ENCODE peak calls at places on chromosomes 3 and 15, in five cellular contexts. C is effector memory CD4-positive, alpha-beta T cell; X is SJCRH30; L is GM12865; B is fibroblast of pulmonary artery. N is an unnamed sample.

GRCh38 chr3:94092080-94092479 is 29.2 kb downstream of the NSUN3 start:
- DNase-seq in C (no peak), X (no peak), L (no peak), B (no peak), N (no peak)

GRCh38 chr3:55309336-55309735 is 177.8 kb downstream of the WNT5A start:
- DNase-seq in C (no peak), X (no peak), L (no peak), B (no peak), N (no peak)

GRCh38 chr3:101310580-101311375 is 9.6 kb downstream of the IMPG2 start:
- DNase-seq in C (no peak), X (no peak), L (no peak), B (peak; percentile 36), N (no peak)

GRCh38 chr15:42165081-42165480 is 8.6 kb upstream of the PLA2G4F start:
- DNase-seq in C (no peak), X (no peak), L (no peak), B (peak; percentile 15), N (no peak)

GRCh38 chr3:110881069-110881468 is 190.5 kb upstream of the NECTIN3 start:
- DNase-seq in C (no peak), X (peak; percentile 60), L (peak; percentile 47), B (peak; percentile 68), N (no peak)

GRCh38 chr3:3170998-3171397 is 8.5 kb downstream of the CRBN start:
- DNase-seq in C (no peak), X (peak; percentile 33), L (peak; percentile 42), B (peak; percentile 57), N (no peak)

GRCh38 chr3:195119461-195120198 is 151.3 kb downstream of the XXYLT1 start:
- DNase-seq in C (no peak), X (peak; percentile 62), L (no peak), B (peak; percentile 95), N (no peak)

GRCh38 chr3:14523792-14524191 is 16.4 kb downstream of the GRIP2 start:
- DNase-seq in C (no peak), X (no peak), L (no peak), B (no peak), N (no peak)

GRCh38 chr3:114144909-114145688 is 33.8 kb downstream of the DRD3 start:
- DNase-seq in C (no peak), X (peak; percentile 44), L (peak; percentile 28), B (peak; percentile 93), N (no peak)

GRCh38 chr3:60140160-60140559 is 1090.3 kb upstream of the CFAP20DC start:
- DNase-seq in C (no peak), X (no peak), L (peak; percentile 4), B (no peak), N (no peak)

GRCh38 chr3:51539291-51539891 is 872 bp downstream of the RAD54L2 start:
- DNase-seq in C (no peak), X (peak; percentile 35), L (peak; percentile 28), B (peak; percentile 55), N (no peak)

GRCh38 chr3:107790612-107791011 is 267.9 kb downstream of the BBX start:
- DNase-seq in C (no peak), X (no peak), L (no peak), B (no peak), N (no peak)

GRCh38 chr15:67863442-67863987 is 23.7 kb upstream of the RNU6-1 start:
- DNase-seq in C (peak; percentile 30), X (peak; percentile 88), L (peak; percentile 90), B (peak; percentile 79), N (peak; percentile 12)

GRCh38 chr3:165194477-165195135 is 1.6 kb downstream of the SLITRK3 start:
- DNase-seq in C (no peak), X (no peak), L (no peak), B (no peak), N (no peak)

GRCh38 chr3:16441306-16441898 is 72.1 kb downstream of the RFTN1 start:
- DNase-seq in C (no peak), X (peak; percentile 38), L (no peak), B (no peak), N (no peak)
- H3K4me3 ChIP-seq in C (no peak overlapping the region), X (no peak overlapping the region), L (no peak overlapping the region), B (no peak overlapping the region), N (no peak overlapping the region)

GRCh38 chr3:188978772-188979171 is 193.0 kb upstream of the TPRG1 start:
- DNase-seq in C (no peak), X (no peak), L (no peak), B (peak; percentile 42), N (no peak)

GRCh38 chr3:188979236-188979635 is 192.5 kb upstream of the TPRG1 start:
- DNase-seq in C (no peak), X (no peak), L (no peak), B (no peak), N (no peak)

GRCh38 chr3:188975612-188976314 is 196.0 kb upstream of the TPRG1 start:
- DNase-seq in C (no peak), X (no peak), L (no peak), B (no peak), N (no peak)

GRCh38 chr3:188974856-188975611 is 196.7 kb upstream of the TPRG1 start:
- DNase-seq in C (no peak), X (no peak), L (peak; percentile 43), B (no peak), N (no peak)

DNA sequence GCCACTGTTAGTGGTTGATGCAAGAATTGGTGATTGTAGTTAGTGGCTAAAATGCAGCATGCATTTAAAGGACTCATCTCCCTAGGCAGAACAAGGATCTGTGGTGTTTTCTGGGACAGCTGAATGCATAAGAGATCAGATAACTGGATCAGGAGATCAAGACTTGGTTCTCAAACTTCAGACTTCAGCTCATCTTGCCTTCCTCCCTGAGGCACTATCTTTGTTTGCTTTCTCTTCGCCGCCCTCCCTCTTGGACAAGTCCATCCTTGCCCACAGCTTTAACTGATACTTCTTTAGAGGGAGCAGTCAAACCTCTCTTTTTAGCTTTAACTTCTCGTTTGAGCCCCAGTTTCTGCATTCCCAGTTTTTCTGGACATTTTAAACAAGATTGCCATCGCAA is 195.4 kb upstream of the TPRG1 start:
- DNase-seq in C (no peak), X (no peak), L (no peak), B (no peak), N (no peak)
- H3K4me3 ChIP-seq in C (no peak overlapping the region), X (no peak overlapping the region), L (no peak overlapping the region), B (no peak overlapping the region), N (peak overlapping the region; percentile 34)

GRCh38 chr3:50257990-50258389 is 11.0 kb upstream of the SEMA3B start:
- DNase-seq in C (no peak), X (no peak), L (no peak), B (no peak), N (no peak)

GRCh38 chr3:50258979-50259378 is 10.0 kb upstream of the SEMA3B start:
- DNase-seq in C (no peak), X (peak; percentile 46), L (no peak), B (no peak), N (no peak)

GRCh38 chr3:50260942-50261441 is 8.0 kb upstream of the SEMA3B start:
- DNase-seq in C (no peak), X (peak; percentile 66), L (no peak), B (no peak), N (no peak)

GRCh38 chr3:50260027-50260941 is 8.7 kb upstream of the SEMA3B start:
- DNase-seq in C (peak; percentile 70), X (peak; percentile 95), L (peak; percentile 90), B (peak; percentile 91), N (peak; percentile 48)

DNA sequence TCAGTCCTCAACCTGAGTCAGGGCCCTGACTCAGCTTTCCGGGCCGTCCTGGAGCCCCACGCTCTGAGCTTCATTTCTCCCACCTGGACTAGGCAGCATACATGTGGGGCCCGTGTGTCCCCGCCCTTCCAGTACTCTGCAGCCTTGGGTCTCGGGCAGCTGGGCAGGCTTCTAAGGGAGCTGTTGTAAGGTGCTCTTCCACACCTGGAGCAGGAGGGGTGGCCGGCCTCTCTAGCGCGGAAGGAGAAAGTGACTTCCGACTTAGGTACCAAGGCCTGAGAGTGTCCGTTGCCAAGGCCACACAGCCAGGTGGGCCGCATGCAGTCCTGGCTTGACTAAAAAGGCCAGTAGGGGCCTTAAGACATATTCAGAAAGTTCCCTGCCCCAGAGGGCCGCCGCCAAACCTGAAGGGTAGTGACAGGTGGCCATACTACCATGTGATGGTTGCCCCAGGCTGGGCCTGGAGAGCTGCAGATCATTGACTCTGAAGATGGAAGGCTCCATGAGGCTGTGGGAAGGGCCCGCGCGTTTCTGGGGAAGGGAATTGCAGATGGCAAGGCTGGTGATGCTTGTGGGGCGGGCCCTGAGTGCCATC is 9.4 kb upstream of the SEMA3B start:
- DNase-seq in C (no peak), X (peak; percentile 88), L (no peak), B (no peak), N (no peak)
- H3K4me3 ChIP-seq in C (peak overlapping the region; percentile 54), X (peak overlapping the region; percentile 57), L (no peak overlapping the region), B (no peak overlapping the region), N (peak overlapping the region; percentile 80)

GRCh38 chr3:23028294-23028693 is 174.8 kb upstream of the UBE2E2 start:
- DNase-seq in C (no peak), X (no peak), L (no peak), B (no peak), N (no peak)
- H3K4me3 ChIP-seq in C (no peak overlapping the region), X (no peak overlapping the region), L (no peak overlapping the region), B (no peak overlapping the region), N (no peak overlapping the region)

GRCh38 chr15:74908635-74909034 is 2.0 kb upstream of the FAM219B start:
- DNase-seq in C (no peak), X (no peak), L (no peak), B (no peak), N (no peak)

GRCh38 chr15:74907277-74907870 is 723 bp upstream of the FAM219B start:
- DNase-seq in C (no peak), X (no peak), L (no peak), B (no peak), N (no peak)

GRCh38 chr15:74906193-74906449 is 530 bp downstream of the FAM219B start:
- DNase-seq in C (no peak), X (peak; percentile 54), L (peak; percentile 22), B (peak; percentile 20), N (no peak)

GRCh38 chr15:74904190-74904805 is 2.4 kb downstream of the FAM219B start:
- DNase-seq in C (no peak), X (no peak), L (no peak), B (no peak), N (no peak)

GRCh38 chr15:74906450-74907276 is at the start of gene FAM219B:
- DNase-seq in C (peak; percentile 57), X (peak; percentile 90), L (peak; percentile 92), B (peak; percentile 86), N (peak; percentile 52)
- H3K4me3 ChIP-seq in C (peak within 1 kb of the TSS; percentile 96), X (peak within 1 kb of the TSS; percentile 74), L (peak within 1 kb of the TSS; percentile 67), B (peak within 1 kb of the TSS; percentile 82), N (peak within 1 kb of the TSS; percentile 99)

GRCh38 chr15:96359772-96360498 is 29.4 kb downstream of the NR2F2 start:
- DNase-seq in C (no peak), X (no peak), L (no peak), B (no peak), N (no peak)

GRCh38 chr15:96359371-96359771 is 28.9 kb downstream of the NR2F2 start:
- DNase-seq in C (no peak), X (no peak), L (no peak), B (no peak), N (no peak)

GRCh38 chr15:96358795-96359190 is 28.3 kb downstream of the NR2F2 start:
- DNase-seq in C (no peak), X (no peak), L (no peak), B (no peak), N (no peak)

GRCh38 chr15:96356494-96357455 is 26.3 kb downstream of the NR2F2 start:
- DNase-seq in C (peak; percentile 11), X (peak; percentile 91), L (peak; percentile 79), B (peak; percentile 87), N (no peak)

GRCh38 chr15:96358006-96358794 is 27.7 kb downstream of the NR2F2 start:
- DNase-seq in C (no peak), X (no peak), L (no peak), B (no peak), N (no peak)
- H3K4me3 ChIP-seq in C (peak overlapping the region; percentile 49), X (peak overlapping the region; percentile 70), L (peak overlapping the region; percentile 58), B (peak overlapping the region; percentile 67), N (peak overlapping the region; percentile 66)

GRCh38 chr15:52651114-52651513 is 28.1 kb downstream of the ATOSA start:
- DNase-seq in C (no peak), X (no peak), L (no peak), B (no peak), N (no peak)
- H3K4me3 ChIP-seq in C (no peak overlapping the region), X (peak overlapping the region; percentile 45), L (peak overlapping the region; percentile 37), B (peak overlapping the region; percentile 47), N (peak overlapping the region; percentile 43)

N was measured in esophagus squamous epithelium.